ENCODE peak calls at places on chromosomes 11 and 22, in nine cellular contexts. B is mucosa of descending colon, P is heart left ventricle, W is ovary, D is tibial artery, G is left ventricle myocardium inferior, Z is MM.1S, R is kidney, I is spleen. A is an unnamed sample.

GRCh38 chr11:36558511-36559413 is 9.0 kb upstream of the RAG1 start:
- DNase-seq in B (no peak), R (no peak), I (no peak), P (no peak), D (no peak), G (no peak), Z (peak), W (no peak), A (peak)

GRCh38 chr11:90448280-90448679 is 225.4 kb upstream of the CHORDC1 start:
- DNase-seq in D (no peak), I (no peak), B (no peak), W (no peak), P (no peak), G (no peak), Z (no peak), R (no peak), A (no peak)

GRCh38 chr11:19122966-19123615 is 6.1 kb downstream of the ZDHHC13 start:
- DNase-seq in Z (no peak), R (no peak), B (no peak), W (no peak), I (no peak), G (no peak), P (no peak), D (no peak), A (no peak)

GRCh38 chr11:29328961-29329441 is 687.8 kb downstream of the KCNA4 start:
- DNase-seq in G (no peak), I (no peak), D (no peak), B (no peak), W (no peak), R (no peak), P (no peak), Z (peak), A (peak)

GRCh38 chr11:129611661-129612566 is 203.7 kb upstream of the TMEM45B start:
- DNase-seq in P (no peak), D (no peak), G (no peak), R (no peak), I (no peak), B (no peak), W (no peak), Z (peak), A (peak)

GRCh38 chr11:120500414-120500936 is 11.1 kb upstream of the GRIK4 start:
- DNase-seq in I (peak), Z (no peak), R (peak), W (no peak), D (peak), G (no peak), P (no peak), B (no peak), A (no peak)

GRCh38 chr22:36773935-36774334 is 2.0 kb downstream of the IFT27 start:
- DNase-seq in D (no peak), R (no peak), W (no peak), P (no peak), I (no peak), B (no peak), G (no peak), Z (peak), A (no peak)

GRCh38 chr22:41825376-41825775 is 7.5 kb upstream of the SREBF2 start:
- DNase-seq in Z (no peak), R (no peak), D (no peak), W (no peak), G (peak), I (no peak), P (no peak), B (no peak), A (no peak)

GRCh38 chr11:34176980-34177319 is 71.5 kb downstream of the NAT10 start:
- DNase-seq in B (no peak), W (no peak), Z (no peak), P (no peak), R (no peak), G (no peak), I (no peak), D (no peak), A (no peak)

GRCh38 chr11:101617735-101618332 is 34.0 kb upstream of the TRPC6 start:
- DNase-seq in G (no peak), B (no peak), I (no peak), Z (no peak), D (no peak), W (no peak), R (no peak), P (no peak), A (no peak)

GRCh38 chr11:36165638-36166389 is 123.4 kb downstream of the COMMD9 start:
- DNase-seq in R (no peak), B (no peak), G (no peak), Z (no peak), P (no peak), W (no peak), I (no peak), D (no peak), A (no peak)

GRCh38 chr11:93542753-93543246 is 391 bp downstream of the SMCO4 start:
- DNase-seq in R (peak), B (peak), I (peak), W (peak), D (no peak), Z (peak), G (peak), P (peak), A (no peak)

GRCh38 chr11:66973956-66974585 is 1.0 kb upstream of the C11orf86 start:
- DNase-seq in D (no peak), P (no peak), Z (no peak), B (no peak), I (no peak), R (no peak), G (no peak), W (no peak), A (no peak)

GRCh38 chr11:21396351-21397008 is 727.1 kb downstream of the NELL1 start:
- DNase-seq in Z (no peak), P (no peak), D (no peak), B (no peak), I (no peak), R (no peak), W (no peak), G (no peak), A (no peak)

GRCh38 chr22:41405588-41405987 is 23.8 kb downstream of the TEF start:
- DNase-seq in G (no peak), R (no peak), D (no peak), I (peak), Z (no peak), B (no peak), P (no peak), W (no peak), A (peak)

GRCh38 chr22:39592104-39593060 is 21.8 kb downstream of the CACNA1I start:
- DNase-seq in B (no peak), Z (no peak), G (no peak), W (peak), P (no peak), D (no peak), I (no peak), R (peak), A (no peak)

GRCh38 chr11:84273541-84273940 is 987.4 kb upstream of the CCDC90B start:
- DNase-seq in R (no peak), I (no peak), P (no peak), D (no peak), W (no peak), Z (no peak), B (no peak), G (no peak), A (no peak)
- TF ChIP-seq CTCF in R (no peak), I (no peak), P (no peak), D (no peak), W (no peak), Z (no peak), B (no peak), G (no peak), A (no peak)

GRCh38 chr11:62544521-62545436 is 1.8 kb downstream of the AHNAK start:
- DNase-seq in B (peak), R (no peak), Z (no peak), P (no peak), W (peak), G (peak), I (no peak), D (no peak), A (peak)

GRCh38 chr11:62542750-62543567 is 3.6 kb downstream of the AHNAK start:
- DNase-seq in B (peak), Z (peak), D (peak), W (peak), R (peak), G (peak), I (peak), P (peak), A (peak)

GRCh38 chr11:62543680-62544444 is 2.7 kb downstream of the AHNAK start:
- DNase-seq in I (no peak), R (peak), P (no peak), W (peak), Z (no peak), D (no peak), B (no peak), G (no peak), A (no peak)

GRCh38 chr11:62540804-62541671 is 5.6 kb downstream of the AHNAK start:
- DNase-seq in I (peak), Z (no peak), G (peak), D (peak), W (peak), B (peak), R (no peak), P (peak), A (peak)

GRCh38 chr11:62542111-62542745 is 4.4 kb downstream of the AHNAK start:
- DNase-seq in P (no peak), Z (no peak), W (no peak), D (no peak), G (no peak), I (no peak), B (peak), R (no peak), A (no peak)
- H3K4me3 ChIP-seq in P (peak), Z (no peak), W (peak), D (peak), G (peak), I (peak), B (no peak), R (peak), A (peak)

GRCh38 chr11:113974741-113975470 is at the start of gene HTR3A:
- DNase-seq in P (peak), R (peak), I (no peak), G (peak), W (peak), Z (no peak), B (peak), D (peak), A (no peak)
- TF ChIP-seq CTCF in P (no peak), R (no peak), I (no peak), G (no peak), W (no peak), Z (no peak), B (no peak), D (no peak), A (no peak)

GRCh38 chr22:17589810-17590375 is 26.6 kb downstream of the SLC25A18 start:
- DNase-seq in R (peak), W (no peak), Z (no peak), D (no peak), I (peak), B (peak), P (no peak), G (no peak), A (no peak)

GRCh38 chr22:17596226-17596625 is 32.3 kb downstream of the ATP6V1E1 start:
- DNase-seq in G (no peak), B (peak), D (no peak), Z (no peak), P (no peak), I (peak), W (no peak), R (peak), A (no peak)

GRCh38 chr22:17590586-17590985 is 27.3 kb downstream of the SLC25A18 start:
- DNase-seq in Z (no peak), B (peak), D (no peak), I (peak), R (peak), P (no peak), G (no peak), W (no peak), A (no peak)

GRCh38 chr22:17588606-17589005 is 25.3 kb downstream of the SLC25A18 start:
- DNase-seq in W (no peak), I (peak), Z (no peak), G (no peak), D (no peak), B (peak), P (no peak), R (peak), A (no peak)

GRCh38 chr22:17592201-17592600 is 28.9 kb downstream of the SLC25A18 start:
- DNase-seq in D (no peak), P (no peak), Z (no peak), B (peak), G (no peak), R (peak), W (no peak), I (peak), A (no peak)
- H3K4me3 ChIP-seq in D (no peak), P (no peak), Z (no peak), B (no peak), G (no peak), R (no peak), W (no peak), I (no peak), A (no peak)

GRCh38 chr11:11701070-11701469 is 79.3 kb upstream of the GALNT18 start:
- DNase-seq in R (no peak), G (no peak), P (no peak), B (no peak), W (no peak), I (no peak), D (no peak), Z (no peak), A (no peak)
- TF ChIP-seq CTCF in R (no peak), G (peak), P (peak), B (no peak), W (no peak), I (no peak), D (no peak), Z (no peak), A (no peak)

GRCh38 chr11:59560290-59560701 is 49.0 kb downstream of the OR4D9 start:
- DNase-seq in G (no peak), W (no peak), D (peak), I (no peak), P (no peak), Z (peak), R (no peak), B (no peak), A (peak)

GRCh38 chr11:59560702-59561469 is 49.5 kb downstream of the OR4D9 start:
- DNase-seq in Z (peak), B (peak), R (peak), W (peak), G (peak), D (peak), P (peak), I (peak), A (peak)

GRCh38 chr11:59562292-59562691 is 51.0 kb downstream of the OR4D9 start:
- DNase-seq in R (no peak), Z (no peak), P (no peak), W (no peak), I (no peak), D (no peak), B (no peak), G (no peak), A (no peak)

GRCh38 chr11:59557940-59558643 is 46.8 kb downstream of the OR4D9 start:
- DNase-seq in G (no peak), I (no peak), Z (no peak), W (no peak), P (no peak), R (no peak), B (no peak), D (no peak), A (no peak)

DNA sequence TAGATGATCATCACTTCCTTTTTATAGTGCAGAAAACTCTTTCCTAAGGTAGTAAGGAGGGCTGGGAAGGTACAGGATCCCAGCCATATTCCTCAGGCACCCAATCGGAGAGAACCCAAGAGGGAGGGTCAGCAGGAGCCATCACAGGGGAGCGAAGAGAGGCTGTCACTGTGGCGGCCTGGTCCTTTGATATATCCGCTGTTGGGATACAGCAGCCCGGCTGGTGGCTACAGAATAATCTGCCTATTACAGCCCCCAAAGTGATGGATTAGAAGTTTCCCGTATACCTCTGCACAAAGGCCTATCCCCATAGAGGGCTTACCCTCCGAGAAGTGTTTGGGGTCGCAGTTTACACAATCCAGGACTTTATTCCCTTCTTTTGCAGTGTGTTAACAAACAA is 48.5 kb downstream of the OR4D9 start:
- DNase-seq in R (no peak), D (no peak), I (no peak), G (no peak), Z (no peak), P (no peak), W (no peak), B (no peak), A (no peak)
- H3K4me3 ChIP-seq in R (peak), D (peak), I (peak), G (peak), Z (peak), P (peak), W (peak), B (no peak), A (peak)

GRCh38 chr11:102664001-102664752 is 39.0 kb upstream of the MMP20 start:
- DNase-seq in B (no peak), W (no peak), I (no peak), P (no peak), D (no peak), G (no peak), Z (no peak), R (no peak), A (peak)
- TF ChIP-seq CTCF in B (no peak), W (no peak), I (no peak), P (no peak), D (no peak), G (no peak), Z (peak), R (no peak), A (peak)